ENCODE peak calls at places on chromosome 5, in nine cellular contexts. E is effector memory CD4-positive, alpha-beta T cell; I is neuronal stem cell; H is CD4-positive, CD25-positive, alpha-beta regulatory T cell; R is ovary; C is K562; X is tibial nerve; U is GM23248; T is CD8-positive, alpha-beta memory T cell. K is an unnamed sample. For H3K4me1, the result is how much of the 10 kb centered on the place peaks cover.

GRCh38 chr5:317086-317811 is 4.3 kb upstream of the AHRR start:
- DNase-seq in C (peak), U (peak), T (no peak), H (no peak), I (peak), X (no peak), R (no peak), E (no peak), K (no peak)

GRCh38 chr5:11384441-11385250 is 519.6 kb downstream of the CTNND2 start:
- DNase-seq in T (no peak), R (peak), I (no peak), C (no peak), E (no peak), H (no peak), X (no peak), U (peak), K (no peak)

GRCh38 chr5:61817472-61818326 is 485.6 kb downstream of the ZSWIM6 start:
- DNase-seq in E (no peak), C (no peak), T (no peak), I (peak), U (peak), H (no peak), X (peak), R (peak), K (peak)

GRCh38 chr5:31193591-31194457 is at the start of gene CDH6:
- DNase-seq in R (no peak), X (no peak), T (no peak), I (peak), H (no peak), E (no peak), U (peak), C (no peak), K (peak)

GRCh38 chr5:73902327-73903051 is 276.5 kb downstream of the ARHGEF28 start:
- DNase-seq in C (peak), U (peak), R (no peak), E (no peak), I (peak), X (no peak), H (no peak), T (no peak), K (no peak)

GRCh38 chr5:141514330-141515111 is 25.6 kb downstream of the PCDHGC5 start:
- DNase-seq in T (no peak), X (no peak), H (no peak), I (no peak), R (no peak), C (no peak), E (no peak), U (peak), K (no peak)

GRCh38 chr5:142726188-142726731 is 40.4 kb upstream of the FGF1 start:
- DNase-seq in C (no peak), T (no peak), U (peak), R (no peak), I (no peak), X (no peak), H (no peak), E (no peak), K (no peak)

GRCh38 chr5:112472614-112473013 is 53.5 kb upstream of the EPB41L4A start:
- DNase-seq in U (no peak), R (no peak), H (no peak), X (no peak), E (no peak), I (no peak), T (no peak), C (no peak), K (no peak)

GRCh38 chr5:55918097-55919035 is 67.2 kb downstream of the IL31RA start:
- DNase-seq in I (no peak), H (no peak), R (no peak), U (no peak), T (no peak), E (no peak), X (no peak), C (no peak), K (no peak)

GRCh38 chr5:155651-156410 is 35.5 kb upstream of the LRRC14B start:
- DNase-seq in I (no peak), U (no peak), E (no peak), R (no peak), C (no peak), H (no peak), X (no peak), T (no peak), K (no peak)

GRCh38 chr5:97071101-97071500 is 71.3 kb downstream of the LIX1 start:
- DNase-seq in I (no peak), R (peak), C (no peak), T (no peak), H (no peak), X (no peak), U (peak), E (no peak), K (peak)

GRCh38 chr5:76473676-76474075 is 70.6 kb downstream of the IQGAP2 start:
- DNase-seq in C (no peak), I (no peak), E (peak), T (peak), H (peak), X (no peak), R (no peak), U (no peak), K (no peak)

GRCh38 chr5:42021119-42021518 is 96.0 kb downstream of the FBXO4 start:
- DNase-seq in U (peak), H (no peak), R (no peak), X (no peak), I (no peak), C (no peak), T (no peak), E (no peak), K (no peak)

GRCh38 chr5:133387621-133388020 is 224.7 kb downstream of the FSTL4 start:
- DNase-seq in T (no peak), I (no peak), U (no peak), X (no peak), H (no peak), R (no peak), C (no peak), E (no peak), K (peak)

DNA sequence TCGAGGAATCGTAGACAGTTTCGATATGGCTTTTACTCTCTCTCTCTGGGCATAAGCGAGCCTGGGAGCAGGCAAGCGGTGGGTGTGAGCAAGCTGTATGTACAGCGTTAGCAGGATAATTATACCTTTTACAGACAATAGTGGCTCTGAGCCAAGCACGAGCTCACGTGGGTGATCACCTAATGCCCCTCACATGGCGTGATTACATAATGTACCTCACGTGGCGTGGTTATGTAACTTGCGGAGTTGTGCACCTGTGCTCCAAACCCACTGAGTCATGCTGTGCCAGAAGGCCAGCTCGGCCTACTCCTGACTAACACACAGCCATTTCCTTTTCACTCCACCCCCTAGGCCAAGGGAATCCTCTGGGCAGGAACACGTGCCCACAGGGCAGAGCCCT is 797.2 kb downstream of the EFNA5 start:
- DNase-seq in U (no peak), R (no peak), T (no peak), C (no peak), I (no peak), H (no peak), X (no peak), E (no peak), K (no peak)
- H3K4me1 ChIP-seq in U (under half), R (under half), T (under half), C (under half), I (under half), H (under half), X (under half), E (under half), K (under half)

DNA sequence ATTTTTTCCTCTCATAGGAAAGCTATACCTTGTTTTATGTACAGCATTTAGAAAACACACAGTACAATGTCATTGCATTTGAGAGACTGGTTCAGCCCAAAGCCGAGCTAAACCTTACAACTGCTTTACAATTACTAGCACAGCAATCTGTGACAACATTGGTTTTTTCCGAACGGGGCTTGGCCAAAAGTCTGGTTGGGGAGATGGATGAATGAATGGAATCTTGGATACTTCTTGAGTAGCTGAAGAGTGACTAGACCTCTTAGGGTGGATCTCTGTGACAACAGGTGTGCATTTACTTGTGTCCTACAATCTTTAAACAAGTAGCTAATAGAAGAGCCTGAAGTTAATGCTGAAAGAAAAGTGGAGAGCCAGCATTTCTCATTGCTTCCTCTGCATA is 1.2 kb downstream of the SGCD start:
- DNase-seq in X (no peak), U (peak), R (no peak), H (no peak), C (no peak), T (no peak), E (no peak), I (no peak), K (no peak)
- H3K27ac ChIP-seq in X (no peak), U (peak), R (no peak), H (no peak), C (no peak), T (no peak), E (no peak), I (no peak), K (peak)

DNA sequence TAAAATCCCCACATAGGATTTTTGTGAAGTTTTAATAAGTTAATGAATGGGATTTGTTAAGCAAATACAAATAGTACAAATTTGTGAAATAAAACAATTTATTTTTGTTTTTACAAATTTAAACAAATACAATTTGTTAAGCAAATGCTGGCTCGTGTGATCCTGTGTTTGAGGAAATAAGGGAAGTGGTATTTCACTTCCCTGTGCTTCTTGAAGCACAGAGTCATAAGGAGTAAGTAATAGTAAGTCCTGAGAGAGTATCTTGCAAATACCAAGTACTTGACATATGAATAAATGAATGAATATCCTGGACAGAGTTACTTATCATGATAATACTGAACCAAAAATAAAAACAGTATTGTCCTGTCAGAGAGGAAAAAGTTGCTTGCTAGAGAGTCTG is 9.1 kb downstream of the SMIM3 start:
- DNase-seq in E (no peak), I (no peak), C (no peak), H (no peak), X (no peak), U (no peak), T (no peak), R (no peak), K (no peak)
- H3K4me1 ChIP-seq in E (under half), I (under half), C (under half), H (under half), X (half or more), U (half or more), T (under half), R (under half), K (half or more)

GRCh38 chr5:52947851-52948250 is 41.3 kb upstream of the ITGA2 start:
- DNase-seq in X (no peak), I (no peak), E (no peak), T (no peak), U (peak), C (no peak), H (no peak), R (no peak), K (no peak)
- H3K27ac ChIP-seq in X (no peak), I (no peak), E (no peak), T (no peak), U (peak), C (no peak), H (no peak), R (no peak), K (peak)

GRCh38 chr5:171979606-171980005 is 26.8 kb downstream of the FBXW11 start:
- DNase-seq in U (no peak), E (no peak), T (no peak), H (no peak), C (no peak), R (no peak), X (no peak), I (no peak), K (no peak)
- H3K4me1 ChIP-seq in U (under half), E (under half), T (under half), H (under half), C (under half), R (under half), X (under half), I (under half), K (under half)

DNA sequence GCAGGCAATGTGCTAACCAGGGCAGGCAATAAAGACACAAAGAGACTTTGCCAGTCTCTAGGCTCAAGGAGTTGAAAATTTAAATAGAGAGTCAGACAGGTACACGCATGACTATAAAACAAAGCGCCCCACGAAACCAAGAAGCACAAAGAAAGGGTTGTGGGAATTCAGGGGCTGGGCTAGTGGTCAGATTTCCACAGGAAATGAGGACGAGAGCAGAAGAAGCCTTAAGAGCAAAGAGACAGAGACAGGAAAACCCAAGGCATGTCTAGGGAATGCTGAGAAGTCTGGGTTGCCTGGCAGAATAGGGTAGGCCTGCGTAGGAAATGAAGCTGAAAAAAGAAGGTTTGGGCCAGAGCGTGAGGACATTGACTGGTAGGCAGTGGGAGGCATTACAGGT is 51.6 kb downstream of the SLC1A3 start:
- DNase-seq in C (no peak), E (no peak), T (no peak), U (peak), H (no peak), I (no peak), R (no peak), X (no peak), K (no peak)
- H3K27ac ChIP-seq in C (no peak), E (no peak), T (no peak), U (peak), H (no peak), I (no peak), R (no peak), X (no peak), K (no peak)